ENCODE peak calls at places on chromosome 9, in eight cellular contexts. B is ovary; D is CD8-positive, alpha-beta T cell; Z is AG09309; H is heart right ventricle; S is lower lobe of right lung; R is AG10803; W is foreskin fibroblast. Q is an unnamed sample.

GRCh38 chr9:76394896-76395244 is 644 bp upstream of the RFK start:
- DNase-seq in W (no peak), S (peak), D (no peak), B (no peak), H (peak), Z (no peak), R (no peak), Q (no peak)

GRCh38 chr9:134692573-134692860 is 50.9 kb downstream of the COL5A1 start:
- DNase-seq in Z (no peak), D (no peak), B (peak), R (no peak), H (no peak), S (no peak), W (no peak), Q (no peak)

GRCh38 chr9:133375116-133375723 is 640 bp downstream of the SURF4 start:
- DNase-seq in Z (no peak), R (peak), H (no peak), D (peak), B (no peak), S (no peak), W (no peak), Q (no peak)

GRCh38 chr9:37574241-37574721 is 1.9 kb downstream of the FBXO10 start:
- DNase-seq in R (peak), D (no peak), B (no peak), Z (peak), W (peak), H (no peak), S (no peak), Q (no peak)

GRCh38 chr9:14238518-14238917 is 75.4 kb downstream of the NFIB start:
- DNase-seq in Z (no peak), W (no peak), S (no peak), R (no peak), B (no peak), H (peak), D (no peak), Q (no peak)

GRCh38 chr9:37309136-37309535 is 113.4 kb upstream of the GRHPR start:
- DNase-seq in D (no peak), B (no peak), S (no peak), H (no peak), W (no peak), Z (no peak), R (no peak), Q (no peak)

GRCh38 chr9:133445293-133445969 is 14.3 kb upstream of the CACFD1 start:
- DNase-seq in W (no peak), D (no peak), Z (no peak), B (no peak), R (no peak), H (no peak), S (no peak), Q (no peak)

GRCh38 chr9:126989847-126990821 is 75.6 kb downstream of the RALGPS1 start:
- DNase-seq in B (peak), H (peak), R (peak), S (no peak), Z (no peak), W (peak), D (peak), Q (no peak)

GRCh38 chr9:137380606-137381005 is 42.4 kb downstream of the EXD3 start:
- DNase-seq in S (no peak), D (no peak), W (peak), B (peak), H (no peak), R (no peak), Z (no peak), Q (no peak)

GRCh38 chr9:121645853-121646807 is 5.3 kb upstream of the DAB2IP start:
- DNase-seq in R (no peak), D (no peak), B (no peak), Z (no peak), S (no peak), W (no peak), H (peak), Q (no peak)

GRCh38 chr9:38622083-38622674 is 1.8 kb upstream of the ANKRD18A start:
- DNase-seq in D (no peak), B (no peak), S (no peak), R (no peak), W (no peak), Z (no peak), H (no peak), Q (no peak)

GRCh38 chr9:136147038-136147889 is 28.6 kb upstream of the TMEM250 start:
- DNase-seq in H (no peak), B (no peak), Z (no peak), S (no peak), D (no peak), W (no peak), R (no peak), Q (no peak)

GRCh38 chr9:34563262-34563661 is 26.3 kb downstream of the CNTFR start:
- DNase-seq in B (no peak), D (no peak), H (no peak), W (no peak), Z (no peak), R (no peak), S (no peak), Q (no peak)

GRCh38 chr9:95937131-95937530 is 61.6 kb downstream of the ERCC6L2 start:
- DNase-seq in D (no peak), Z (no peak), R (no peak), W (no peak), B (no peak), S (no peak), H (no peak), Q (no peak)

GRCh38 chr9:114289106-114289505 is 33.8 kb upstream of the ORM1 start:
- DNase-seq in H (no peak), Z (no peak), R (no peak), W (no peak), S (peak), D (no peak), B (peak), Q (no peak)

GRCh38 chr9:34994429-34995287 is 5.1 kb downstream of the DNAJB5 start:
- DNase-seq in B (no peak), H (no peak), D (no peak), R (peak), W (peak), Z (no peak), S (no peak), Q (no peak)

GRCh38 chr9:132794730-132795380 is 83.2 kb downstream of the AK8 start:
- DNase-seq in B (no peak), Z (no peak), R (no peak), D (no peak), S (no peak), H (no peak), W (no peak), Q (no peak)

GRCh38 chr9:2741441-2742158 is 24.3 kb downstream of the KCNV2 start:
- DNase-seq in S (no peak), Z (no peak), D (no peak), R (no peak), B (no peak), W (no peak), H (no peak), Q (no peak)

GRCh38 chr9:26685857-26686256 is 206.7 kb downstream of the CAAP1 start:
- DNase-seq in Z (no peak), R (no peak), W (no peak), H (no peak), D (no peak), B (no peak), S (no peak), Q (peak)

GRCh38 chr9:127915801-127916664 is 808 bp downstream of the ST6GALNAC4 start:
- DNase-seq in Z (no peak), D (peak), H (no peak), S (peak), B (no peak), W (no peak), R (no peak), Q (no peak)

GRCh38 chr9:115999498-115999897 is 154.1 kb upstream of the PAPPA start:
- DNase-seq in S (no peak), B (no peak), W (peak), H (no peak), R (peak), Z (no peak), D (no peak), Q (no peak)

GRCh38 chr9:86135374-86135773 is 36.0 kb upstream of the GOLM1 start:
- DNase-seq in D (no peak), R (no peak), S (no peak), Z (no peak), B (no peak), W (no peak), H (no peak), Q (no peak)

GRCh38 chr9:68546596-68547390 is 6.1 kb upstream of the TMEM252 start:
- DNase-seq in H (no peak), W (no peak), B (no peak), D (no peak), R (no peak), Z (no peak), S (no peak), Q (peak)

GRCh38 chr9:106643211-106643930 is 219.6 kb upstream of the ZNF462 start:
- DNase-seq in D (no peak), S (no peak), W (no peak), B (no peak), Z (no peak), H (no peak), R (no peak), Q (no peak)

GRCh38 chr9:87551692-87552303 is 54.1 kb downstream of the DAPK1 start:
- DNase-seq in R (no peak), W (no peak), S (no peak), B (no peak), D (no peak), Z (no peak), H (no peak), Q (no peak)

GRCh38 chr9:117245225-117245624 is 169.6 kb downstream of the ASTN2 start:
- DNase-seq in D (no peak), R (no peak), H (no peak), S (no peak), W (no peak), B (no peak), Z (no peak), Q (no peak)

GRCh38 chr9:117250610-117251215 is 164.1 kb downstream of the ASTN2 start:
- DNase-seq in B (no peak), W (no peak), D (no peak), S (no peak), H (no peak), R (no peak), Z (no peak), Q (no peak)

GRCh38 chr9:117249799-117250198 is 165.1 kb downstream of the ASTN2 start:
- DNase-seq in D (no peak), S (no peak), R (no peak), W (no peak), H (no peak), B (no peak), Z (no peak), Q (no peak)

GRCh38 chr9:117253256-117253655 is 161.6 kb downstream of the ASTN2 start:
- DNase-seq in Z (no peak), W (no peak), R (no peak), D (no peak), H (no peak), B (no peak), S (no peak), Q (no peak)

GRCh38 chr9:117247271-117247670 is 167.6 kb downstream of the ASTN2 start:
- DNase-seq in W (no peak), D (no peak), S (no peak), Z (no peak), H (no peak), B (no peak), R (no peak), Q (no peak)
- TF ChIP-seq CTCF in W (peak), D (no peak), S (no peak), Z (no peak), H (peak), B (no peak), R (peak), Q (peak)

GRCh38 chr9:131281119-131281965 is 5.0 kb upstream of the FAM78A start:
- DNase-seq in W (no peak), B (no peak), Z (no peak), D (no peak), H (no peak), R (no peak), S (no peak), Q (no peak)

GRCh38 chr9:131280660-131281059 is 4.3 kb upstream of the FAM78A start:
- DNase-seq in B (no peak), Z (no peak), H (no peak), R (no peak), W (no peak), D (no peak), S (no peak), Q (no peak)

GRCh38 chr9:131284856-131285255 is 4.7 kb upstream of the PLPP7 start:
- DNase-seq in B (no peak), W (no peak), R (no peak), S (no peak), Z (no peak), H (no peak), D (no peak), Q (no peak)

GRCh38 chr9:131282175-131282574 is 5.9 kb upstream of the FAM78A start:
- DNase-seq in D (no peak), B (no peak), Z (no peak), W (no peak), H (no peak), S (no peak), R (no peak), Q (no peak)

GRCh38 chr9:131282688-131283422 is 6.5 kb upstream of the FAM78A start:
- DNase-seq in D (no peak), R (no peak), Z (no peak), W (no peak), H (no peak), B (no peak), S (no peak), Q (no peak)
- H3K4me3 ChIP-seq in D (peak), R (no peak), Z (no peak), W (no peak), H (no peak), B (no peak), S (peak), Q (no peak)

DNA sequence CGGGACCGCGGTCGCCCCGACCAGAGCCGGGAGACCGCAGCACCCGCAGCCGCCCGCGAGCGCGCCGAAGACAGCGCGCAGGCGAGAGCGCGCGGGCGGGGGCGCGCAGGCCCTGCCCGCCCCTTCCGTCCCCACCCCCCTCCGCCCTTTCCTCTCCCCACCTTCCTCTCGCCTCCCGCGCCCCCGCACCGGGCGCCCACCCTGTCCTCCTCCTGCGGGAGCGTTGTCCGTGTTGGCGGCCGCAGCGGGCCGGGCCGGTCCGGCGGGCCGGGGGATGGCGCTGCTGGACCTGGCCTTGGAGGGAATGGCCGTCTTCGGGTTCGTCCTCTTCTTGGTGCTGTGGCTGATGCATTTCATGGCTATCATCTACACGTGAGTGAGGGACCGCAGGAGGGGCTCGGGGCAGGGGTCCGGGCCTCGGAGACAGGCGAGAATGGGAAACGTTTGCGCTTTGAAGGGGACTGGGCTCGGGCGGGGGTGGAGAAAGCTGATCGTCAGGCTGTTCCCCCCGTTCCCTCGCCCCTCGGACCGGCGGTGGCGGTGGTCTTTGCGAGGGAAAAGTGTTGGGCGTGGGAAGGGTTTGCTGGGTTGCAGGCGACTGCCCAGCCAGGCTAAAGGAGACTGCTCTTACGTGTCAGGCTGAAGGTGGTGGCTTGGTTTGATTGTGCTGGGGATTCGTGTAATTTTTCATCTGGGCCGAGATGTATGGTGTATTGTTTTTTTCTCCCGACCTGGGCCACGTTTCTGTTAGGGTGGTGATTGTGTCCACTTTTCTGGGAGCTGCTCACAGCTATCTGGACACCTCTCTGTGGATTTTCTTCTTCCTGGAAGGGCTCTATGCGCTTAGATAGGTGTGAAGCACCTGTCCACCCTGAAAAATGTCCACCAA is 572 bp downstream of the UGCG start:
- DNase-seq in H (peak), B (peak), R (peak), Z (no peak), D (no peak), W (peak), S (peak), Q (no peak)
- TF ChIP-seq CTCF in H (peak), B (peak), R (no peak), Z (peak), D (no peak), W (peak), S (peak), Q (no peak)

GRCh38 chr9:103761466-103761865 is 332.6 kb upstream of the SMC2 start:
- DNase-seq in S (no peak), B (no peak), D (no peak), Z (no peak), R (no peak), H (no peak), W (no peak), Q (no peak)
- H3K4me3 ChIP-seq in S (no peak), B (no peak), D (no peak), Z (no peak), R (no peak), H (no peak), W (no peak), Q (no peak)

Q was measured in epithelial cell of proximal tubule.